ENCODE peak calls at places on chromosomes 4 and X, in nine cellular contexts. G, R, N, K, Y, Z, D, H and I are unnamed samples.

GRCh38 chr4:164154416-164154815 is 599.5 kb upstream of the SMIM31 start:
- DNase-seq in G (no peak), R (no peak), N (no peak), K (no peak), Y (no peak), Z (no peak), D (no peak), H (no peak), I (no peak)

GRCh38 chr4:167177925-167178324 is 56.4 kb downstream of the SPOCK3 start:
- DNase-seq in G (no peak), R (no peak), N (no peak), K (no peak), Y (no peak), Z (no peak), D (no peak), H (no peak), I (no peak)

GRCh38 chr4:165537028-165537648 is 158.3 kb downstream of the CPE start:
- DNase-seq in G (no peak), R (peak; percentile 14), N (peak; percentile 50), K (peak; percentile 73), Y (no peak), Z (peak; percentile 31), D (peak; percentile 39), H (peak; percentile 40), I (peak; percentile 15)

GRCh38 chrX:68848189-68848940 is 19.5 kb downstream of the EFNB1 start:
- DNase-seq in G (no peak), R (no peak), N (no peak), K (no peak), Y (no peak), Z (no peak), D (no peak), H (no peak), I (no peak)

GRCh38 chrX:138875472-138875871 is 164.0 kb upstream of the FGF13 start:
- DNase-seq in G (no peak), R (no peak), N (no peak), K (no peak), Y (no peak), Z (no peak), D (no peak), H (no peak), I (no peak)

GRCh38 chrX:51002160-51002632 is 91.7 kb downstream of the BMP15 start:
- DNase-seq in G (no peak), R (no peak), N (no peak), K (no peak), Y (no peak), Z (no peak), D (no peak), H (no peak), I (no peak)

GRCh38 chrX:80022363-80023031 is 7.9 kb downstream of the TBX22 start:
- DNase-seq in G (no peak), R (no peak), N (no peak), K (no peak), Y (no peak), Z (no peak), D (no peak), H (no peak), I (no peak)

GRCh38 chr4:120874792-120875774 is 47.4 kb downstream of the PRDM5 start:
- DNase-seq in G (no peak), R (no peak), N (no peak), K (no peak), Y (no peak), Z (no peak), D (no peak), H (no peak), I (no peak)

GRCh38 chr4:52560844-52561280 is 98.2 kb downstream of the USP46 start:
- DNase-seq in G (no peak), R (peak; percentile 70), N (no peak), K (no peak), Y (no peak), Z (peak; percentile 91), D (peak; percentile 83), H (no peak), I (peak; percentile 25)

GRCh38 chr4:93764647-93765246 is 63.8 kb upstream of the ATOH1 start:
- DNase-seq in G (no peak), R (peak; percentile 1), N (peak; percentile 49), K (peak; percentile 55), Y (peak; percentile 4), Z (peak; percentile 37), D (peak; percentile 44), H (peak; percentile 18), I (peak; percentile 14)

GRCh38 chrX:119654112-119654531 is 38.8 kb downstream of the SEPTIN6 start:
- DNase-seq in G (peak; percentile 33), R (no peak), N (no peak), K (peak; percentile 61), Y (no peak), Z (peak; percentile 38), D (peak; percentile 54), H (no peak), I (no peak)

GRCh38 chrX:120477453-120477852 is 8.4 kb upstream of the LAMP2 start:
- DNase-seq in G (no peak), R (no peak), N (no peak), K (no peak), Y (no peak), Z (no peak), D (no peak), H (no peak), I (no peak)

GRCh38 chrX:12790878-12791252 is 347 bp upstream of the PRPS2 start:
- DNase-seq in G (no peak), R (no peak), N (no peak), K (no peak), Y (no peak), Z (no peak), D (no peak), H (no peak), I (no peak)

GRCh38 chr4:54073481-54073880 is 9.1 kb upstream of the CHIC2 start:
- DNase-seq in G (no peak), R (no peak), N (no peak), K (no peak), Y (no peak), Z (peak; percentile 42), D (peak; percentile 60), H (no peak), I (no peak)

GRCh38 chr4:117370944-117371665 is 285.7 kb upstream of the TRAM1L1 start:
- DNase-seq in G (no peak), R (no peak), N (no peak), K (no peak), Y (no peak), Z (no peak), D (no peak), H (no peak), I (no peak)

GRCh38 chr4:136867465-136867864 is 664.8 kb downstream of the PCDH18 start:
- DNase-seq in G (no peak), R (no peak), N (no peak), K (no peak), Y (no peak), Z (no peak), D (no peak), H (no peak), I (no peak)

GRCh38 chr4:36753048-36753447 is 471.6 kb downstream of the DTHD1 start:
- DNase-seq in G (no peak), R (no peak), N (no peak), K (no peak), Y (no peak), Z (no peak), D (no peak), H (no peak), I (no peak)

GRCh38 chr4:36747277-36748129 is 466.1 kb downstream of the DTHD1 start:
- DNase-seq in G (no peak), R (no peak), N (no peak), K (no peak), Y (no peak), Z (no peak), D (no peak), H (no peak), I (no peak)
- TF ChIP-seq CTCF in G (no peak), R (no peak), N (no peak), K (no peak), Y (no peak), Z (no peak), D (no peak), H (no peak), I (no peak)

GRCh38 chr4:173237152-173237551 is 68.5 kb downstream of the GALNT7 start:
- DNase-seq in G (no peak), R (no peak), N (no peak), K (no peak), Y (no peak), Z (peak; percentile 4), D (no peak), H (no peak), I (no peak)
- TF ChIP-seq CTCF in G (no peak), R (no peak), N (no peak), K (no peak), Y (no peak), Z (peak; percentile 20), D (no peak), H (no peak), I (no peak)

GRCh38 chr4:83284161-83285021 is at the start of gene COQ2:
- DNase-seq in G (peak; percentile 97), R (peak; percentile 84), N (peak; percentile 96), K (peak; percentile 96), Y (peak; percentile 92), Z (peak; percentile 93), D (peak; percentile 92), H (peak; percentile 86), I (peak; percentile 88)

GRCh38 chr4:83276299-83277040 is 8.1 kb downstream of the COQ2 start:
- DNase-seq in G (no peak), R (no peak), N (no peak), K (no peak), Y (peak; percentile 56), Z (peak; percentile 44), D (peak; percentile 32), H (no peak), I (no peak)

GRCh38 chr4:83281326-83281725 is 3.3 kb downstream of the COQ2 start:
- DNase-seq in G (no peak), R (no peak), N (no peak), K (no peak), Y (no peak), Z (no peak), D (no peak), H (no peak), I (no peak)

GRCh38 chr4:83285022-83285387 is 407 bp upstream of the COQ2 start:
- DNase-seq in G (no peak), R (no peak), N (peak; percentile 22), K (peak; percentile 62), Y (no peak), Z (peak; percentile 62), D (peak; percentile 29), H (no peak), I (peak; percentile 5)

DNA sequence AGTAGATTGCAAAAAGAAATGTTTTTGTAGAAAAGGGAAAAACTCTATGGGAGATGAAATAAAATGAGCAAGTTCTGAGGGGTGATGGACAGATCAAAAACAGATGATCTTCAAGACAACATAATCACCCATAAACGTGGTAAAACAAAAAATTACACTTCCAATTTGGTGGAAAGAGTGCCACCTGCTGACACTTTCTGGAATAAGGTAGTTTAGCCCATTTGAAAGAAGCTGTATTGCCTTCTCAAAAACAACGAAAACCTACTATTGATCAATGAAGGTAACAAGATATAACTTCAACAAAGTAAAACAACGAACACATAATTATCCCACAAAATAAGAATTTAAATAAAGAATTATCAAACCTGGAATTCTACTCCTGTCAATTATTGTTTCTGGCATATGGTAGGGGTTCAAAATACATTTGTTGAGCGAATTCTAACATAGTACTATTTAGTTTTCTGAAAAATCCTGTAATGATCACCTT is 2.5 kb downstream of the COQ2 start:
- DNase-seq in G (no peak), R (no peak), N (peak; percentile 61), K (peak; percentile 71), Y (no peak), Z (peak; percentile 50), D (peak; percentile 62), H (peak; percentile 53), I (no peak)
- TF ChIP-seq CTCF in G (peak; percentile 75), R (peak; percentile 64), N (peak; percentile 73), K (peak; percentile 72), Y (peak; percentile 67), Z (peak; percentile 89), D (peak; percentile 74), H (peak; percentile 67), I (peak; percentile 70)

GRCh38 chr4:7037425-7037824 is 5.7 kb upstream of the TADA2B start:
- DNase-seq in G (no peak), R (no peak), N (no peak), K (no peak), Y (no peak), Z (no peak), D (no peak), H (peak; percentile 37), I (no peak)
- TF ChIP-seq CTCF in G (no peak), R (no peak), N (no peak), K (no peak), Y (peak; percentile 26), Z (peak; percentile 26), D (peak; percentile 3), H (peak; percentile 59), I (no peak)